ENCODE peak calls at places on chromosome 16, in eight cellular contexts. X is astrocyte of the cerebellum; F is right lobe of liver; K is EL; V is NCI-H1417 treated with DMSO at 0.1 percent for 48 hours; E is fibroblast of mammary gland; T is Jurkat, Clone E6-1; Q is HuH-7.5. Y is an unnamed sample.

GRCh38 chr16:51596247-51596646 is 445.2 kb upstream of the SALL1 start:
- DNase-seq in X (no peak), F (no peak), K (no peak), V (no peak), E (no peak), T (no peak), Q (no peak), Y (no peak)

GRCh38 chr16:30186782-30187555 is 3.6 kb downstream of the CORO1A start:
- DNase-seq in X (no peak), F (peak), K (no peak), V (no peak), E (peak), T (peak), Q (peak), Y (peak)

GRCh38 chr16:2040450-2041105 is 7.1 kb downstream of the NTHL1 start:
- DNase-seq in X (no peak), F (peak), K (no peak), V (no peak), E (no peak), T (no peak), Q (no peak), Y (no peak)

GRCh38 chr16:87150359-87151280 is 166.6 kb downstream of the C16orf95 start:
- DNase-seq in X (no peak), F (no peak), K (no peak), V (no peak), E (no peak), T (no peak), Q (no peak), Y (no peak)

GRCh38 chr16:71526111-71526998 is at the start of gene CHST4:
- DNase-seq in X (peak), F (no peak), K (peak), V (no peak), E (peak), T (no peak), Q (no peak), Y (peak)

GRCh38 chr16:57361384-57361783 is 2.8 kb downstream of the CCL22 start:
- DNase-seq in X (no peak), F (peak), K (no peak), V (no peak), E (no peak), T (no peak), Q (no peak), Y (no peak)

GRCh38 chr16:84228321-84228838 is 11.4 kb downstream of the KCNG4 start:
- DNase-seq in X (peak), F (no peak), K (peak), V (no peak), E (peak), T (no peak), Q (peak), Y (peak)

GRCh38 chr16:55439101-55439690 is 39.8 kb upstream of the MMP2 start:
- DNase-seq in X (no peak), F (no peak), K (no peak), V (no peak), E (peak), T (no peak), Q (no peak), Y (peak)

Y was measured in GM23248.